ENCODE peak calls at places on chromosomes 3 and 15, in four cellular contexts. P is osteoblast, B is psoas muscle, F is nephron progenitor cell. E is an unnamed sample.

GRCh38 chr3:78414261-78414660 is 1353.5 kb downstream of the ROBO1 start:
- DNase-seq in P (no peak), B (no peak), F (no peak), E (no peak)

GRCh38 chr3:189117087-189117486 is 54.7 kb upstream of the TPRG1 start:
- DNase-seq in F (no peak), B (no peak), P (no peak), E (no peak)

GRCh38 chr3:39463269-39463668 is 4.2 kb upstream of the MOBP start:
- DNase-seq in P (no peak), B (no peak), F (no peak), E (no peak)

GRCh38 chr3:181711325-181712135 is at the start of gene SOX2:
- DNase-seq in F (peak), P (peak), B (no peak), E (no peak)

GRCh38 chr15:101337976-101338375 is 42.9 kb upstream of the SNRPA1 start:
- DNase-seq in P (peak), F (no peak), B (no peak), E (no peak)

GRCh38 chr3:137709011-137709601 is 55.0 kb upstream of the SOX14 start:
- DNase-seq in B (no peak), P (peak), F (peak), E (no peak)

GRCh38 chr3:193737191-193737751 is 144.3 kb downstream of the OPA1 start:
- DNase-seq in P (no peak), F (peak), B (no peak), E (no peak)

GRCh38 chr3:7728566-7729519 is 772.8 kb upstream of the LMCD1 start:
- DNase-seq in P (peak), F (no peak), B (no peak), E (no peak)

GRCh38 chr3:61663728-61664492 is 102.5 kb downstream of the PTPRG start:
- DNase-seq in P (peak), B (no peak), F (peak), E (no peak)

GRCh38 chr3:8712045-8712870 is 21.3 kb upstream of the CAV3 start:
- DNase-seq in P (peak), F (no peak), B (no peak), E (no peak)

GRCh38 chr3:124619887-124620599 is 110.2 kb upstream of the UMPS start:
- DNase-seq in P (no peak), B (no peak), F (no peak), E (no peak)

GRCh38 chr15:90142216-90143175 is 40.2 kb upstream of the IDH2 start:
- DNase-seq in B (no peak), P (no peak), F (no peak), E (no peak)

GRCh38 chr3:43349759-43350158 is 63.4 kb downstream of the SNRK start:
- DNase-seq in P (no peak), B (no peak), F (no peak), E (no peak)

GRCh38 chr3:61790411-61790810 is 229.0 kb downstream of the PTPRG start:
- DNase-seq in F (no peak), P (no peak), B (no peak), E (no peak)

GRCh38 chr15:86650084-86650483 is 570.4 kb downstream of the AGBL1 start:
- DNase-seq in F (no peak), P (no peak), B (no peak), E (no peak)

GRCh38 chr3:13019243-13019701 is 54.0 kb downstream of the IQSEC1 start:
- DNase-seq in P (peak), F (peak), B (peak), E (no peak)

GRCh38 chr3:135803291-135803690 is 162.2 kb upstream of the PPP2R3A start:
- DNase-seq in B (no peak), F (no peak), P (no peak), E (no peak)

GRCh38 chr3:11523793-11524160 is 119.9 kb downstream of the VGLL4 start:
- DNase-seq in P (no peak), B (no peak), F (no peak), E (no peak)

GRCh38 chr3:125401402-125401801 is 26.3 kb upstream of the ZNF148 start:
- DNase-seq in P (no peak), B (no peak), F (no peak), E (no peak)

GRCh38 chr3:158539414-158540014 is 31.5 kb upstream of the MLF1 start:
- DNase-seq in F (peak), P (no peak), B (no peak), E (no peak)

GRCh38 chr3:136120373-136121348 is 75.5 kb downstream of the MSL2 start:
- DNase-seq in F (no peak), P (no peak), B (no peak), E (no peak)

GRCh38 chr15:76433798-76434400 is 97.3 kb downstream of the ISL2 start:
- DNase-seq in P (peak), F (no peak), B (no peak), E (no peak)

GRCh38 chr3:16866447-16867025 is 18.2 kb upstream of the PLCL2 start:
- DNase-seq in F (no peak), P (no peak), B (no peak), E (no peak)

GRCh38 chr15:101393172-101393571 is 96.3 kb downstream of the PCSK6 start:
- DNase-seq in F (no peak), P (no peak), B (no peak), E (no peak)

GRCh38 chr3:19547665-19548464 is 386.2 kb downstream of the EFHB start:
- DNase-seq in B (no peak), P (no peak), F (no peak), E (no peak)

GRCh38 chr3:119469378-119470189 is 821 bp downstream of the POGLUT1 start:
- DNase-seq in B (no peak), F (no peak), P (peak), E (no peak)

GRCh38 chr3:190865828-190866227 is 3.3 kb upstream of the GMNC start:
- DNase-seq in B (no peak), F (no peak), P (no peak), E (no peak)
- TF ChIP-seq CTCF in B (no peak), F (no peak), P (no peak), E (no peak)

GRCh38 chr3:184574552-184575430 is 13.2 kb downstream of the EPHB3 start:
- DNase-seq in F (peak), B (no peak), P (no peak), E (no peak)
- TF ChIP-seq CTCF in F (no peak), B (no peak), P (no peak), E (no peak)

GRCh38 chr15:51162865-51163762 is 68.4 kb upstream of the TNFAIP8L3 start:
- DNase-seq in B (peak), P (peak), F (peak), E (peak)

GRCh38 chr15:51168700-51169099 is 74.0 kb upstream of the TNFAIP8L3 start:
- DNase-seq in F (no peak), B (no peak), P (no peak), E (no peak)

GRCh38 chr15:51160484-51160883 is 65.8 kb upstream of the TNFAIP8L3 start:
- DNase-seq in B (no peak), P (no peak), F (no peak), E (no peak)

GRCh38 chr15:51161491-51162260 is 67.0 kb upstream of the TNFAIP8L3 start:
- DNase-seq in P (no peak), B (no peak), F (no peak), E (no peak)

GRCh38 chr15:51163843-51164242 is 69.1 kb upstream of the TNFAIP8L3 start:
- DNase-seq in P (no peak), B (no peak), F (no peak), E (no peak)
- TF ChIP-seq CTCF in P (peak), B (no peak), F (no peak), E (no peak)

GRCh38 chr3:99503350-99503749 is 135.0 kb upstream of the COL8A1 start:
- DNase-seq in B (peak), P (peak), F (no peak), E (no peak)

GRCh38 chr3:99502871-99503270 is 135.5 kb upstream of the COL8A1 start:
- DNase-seq in F (no peak), P (no peak), B (no peak), E (no peak)

GRCh38 chr3:99499235-99499798 is 139.1 kb upstream of the COL8A1 start:
- DNase-seq in P (peak), B (no peak), F (peak), E (no peak)

GRCh38 chr3:99500485-99500884 is 137.9 kb upstream of the COL8A1 start:
- DNase-seq in B (no peak), P (no peak), F (no peak), E (no peak)

GRCh38 chr3:99498544-99499234 is 139.7 kb upstream of the COL8A1 start:
- DNase-seq in F (no peak), B (no peak), P (no peak), E (no peak)
- TF ChIP-seq CTCF in F (no peak), B (no peak), P (no peak), E (no peak)

DNA sequence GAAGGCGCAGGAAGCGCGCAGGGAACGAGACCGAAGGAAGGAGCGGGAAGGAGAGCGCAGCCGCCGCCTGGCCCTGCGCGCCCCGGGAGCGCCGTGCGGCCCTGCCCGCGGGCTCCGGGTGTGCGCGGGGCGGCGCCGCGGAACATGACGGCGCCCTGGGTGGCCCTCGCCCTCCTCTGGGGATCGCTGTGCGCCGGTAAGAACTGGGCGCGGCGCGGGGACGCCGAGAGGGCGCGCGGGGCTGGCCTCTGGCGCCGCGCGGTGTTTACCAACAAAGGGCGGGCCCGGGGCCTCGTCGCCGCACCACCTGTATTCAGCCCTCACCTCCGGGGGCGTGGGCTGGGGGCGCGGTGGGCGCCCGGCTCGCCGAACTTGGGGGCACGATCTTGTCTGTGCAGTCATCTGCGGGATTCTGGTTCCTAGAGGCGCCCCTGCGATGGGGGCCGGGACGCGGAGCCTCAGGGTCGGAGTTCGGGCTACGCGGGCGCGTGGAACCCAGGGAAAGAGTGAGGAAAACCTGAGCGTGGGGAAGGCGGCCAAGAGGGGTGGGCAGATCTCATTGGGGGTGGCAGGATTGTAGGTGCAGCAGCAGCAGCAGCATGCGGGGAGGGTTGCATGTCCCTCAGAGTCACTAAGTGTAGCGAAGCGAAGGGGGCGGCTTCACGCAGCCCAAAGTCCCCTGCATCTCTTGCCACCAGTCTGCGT is 641 bp downstream of the ACVR2B start:
- DNase-seq in F (peak), P (peak), B (peak), E (no peak)
- TF ChIP-seq CTCF in F (no peak), P (no peak), B (no peak), E (no peak)

DNA sequence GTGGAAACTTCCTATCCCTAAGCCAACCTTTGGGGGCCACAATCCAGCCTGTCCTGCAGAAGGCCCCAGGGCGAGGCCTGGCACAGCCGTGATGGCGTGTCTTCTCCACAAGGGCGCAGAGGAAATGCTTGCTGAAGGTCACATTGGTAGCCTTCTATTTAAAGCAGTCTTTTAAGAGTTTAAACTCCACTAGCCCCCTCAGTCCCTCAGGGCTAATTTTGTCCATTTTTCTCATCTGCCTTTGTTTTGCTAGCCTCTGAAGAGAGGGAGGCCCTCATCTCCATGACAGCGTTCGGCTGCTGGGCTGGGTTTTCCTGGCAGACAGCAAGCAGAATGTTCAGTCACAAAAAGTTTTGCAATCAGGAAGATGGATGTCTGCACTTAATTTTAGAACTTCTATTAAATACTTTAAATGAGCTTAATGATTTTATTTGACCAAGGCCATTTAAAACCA is 40.8 kb downstream of the RARB start:
- DNase-seq in B (peak), F (peak), P (no peak), E (no peak)
- TF ChIP-seq CTCF in B (peak), F (no peak), P (peak), E (no peak)

GRCh38 chr15:42737529-42738328 is 801 bp upstream of the CDAN1 start:
- DNase-seq in F (no peak), P (peak), B (no peak), E (no peak)
- TF ChIP-seq CTCF in F (no peak), P (peak), B (no peak), E (no peak)

GRCh38 chr3:51390186-51390585 is 899 bp upstream of the RBM15B start:
- DNase-seq in B (no peak), P (no peak), F (no peak), E (no peak)

GRCh38 chr3:51390600-51391074 is 448 bp upstream of the RBM15B start:
- DNase-seq in F (peak), P (peak), B (no peak), E (no peak)

GRCh38 chr3:51391075-51391565 is at the start of gene RBM15B:
- DNase-seq in F (peak), P (peak), B (peak), E (peak)

GRCh38 chr3:51388286-51389029 is 2.6 kb upstream of the RBM15B start:
- DNase-seq in B (no peak), F (no peak), P (peak), E (no peak)

GRCh38 chr3:51389423-51390183 is 1.5 kb upstream of the RBM15B start:
- DNase-seq in F (peak), B (peak), P (peak), E (peak)
- TF ChIP-seq CTCF in F (peak), B (peak), P (peak), E (no peak)

DNA sequence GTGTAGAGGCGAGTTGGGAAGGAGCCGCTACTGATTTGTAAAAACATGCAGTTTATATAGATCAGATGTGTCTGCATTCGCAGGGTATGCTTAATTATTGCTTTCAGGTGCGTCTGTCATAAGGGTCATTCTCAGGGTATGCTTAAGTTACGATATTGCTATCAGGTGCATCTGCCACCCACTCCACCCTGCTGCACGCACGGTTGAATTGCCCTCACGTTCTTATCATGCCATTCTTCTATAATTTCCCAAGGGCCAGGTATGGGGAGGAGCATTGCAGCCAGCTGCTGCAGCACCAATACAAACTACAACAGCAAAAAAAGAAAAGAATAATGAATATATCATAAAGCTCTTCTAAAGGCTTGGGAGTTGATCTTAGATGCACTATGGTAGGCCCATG is 230.0 kb downstream of the KBTBD8 start:
- DNase-seq in F (no peak), P (no peak), B (no peak), E (no peak)
- TF ChIP-seq CTCF in F (no peak), P (no peak), B (no peak), E (no peak)